ENCODE peak calls at places on chromosomes 1 and 21, in eight cellular contexts. R is upper lobe of left lung; J is hepatocyte; W is naive thymus-derived CD4-positive, alpha-beta T cell; G is iPS DF 6.9; E is CD8-positive, alpha-beta memory T cell; S is IMR-90; N is Peyer's patch. V is an unnamed sample.

GRCh38 chr1:38990401-38990745 is 703 bp upstream of the AKIRIN1 start:
- DNase-seq in R (no peak), J (peak; percentile 23), W (no peak), G (no peak), E (no peak), S (peak; percentile 37), N (no peak), V (no peak)

GRCh38 chr1:91944087-91944486 is 5.1 kb upstream of the BRDT start:
- DNase-seq in R (no peak), J (no peak), W (no peak), G (no peak), E (no peak), S (no peak), N (no peak), V (no peak)

GRCh38 chr1:201471772-201472171 is 2.8 kb upstream of the PHLDA3 start:
- DNase-seq in R (no peak), J (no peak), W (no peak), G (no peak), E (no peak), S (peak; percentile 79), N (no peak), V (no peak)

GRCh38 chr21:25934130-25934529 is 199.4 kb downstream of the GABPA start:
- DNase-seq in R (no peak), J (no peak), W (no peak), G (no peak), E (no peak), S (peak; percentile 52), N (no peak), V (no peak)

GRCh38 chr1:115641762-115642167 is at the start of gene VANGL1:
- DNase-seq in R (peak; percentile 95), J (peak; percentile 88), W (no peak), G (no peak), E (no peak), S (peak; percentile 49), N (no peak), V (no peak)

GRCh38 chr1:94305704-94306103 is 68.3 kb upstream of the ARHGAP29 start:
- DNase-seq in R (no peak), J (no peak), W (no peak), G (no peak), E (no peak), S (peak; percentile 85), N (no peak), V (no peak)

GRCh38 chr1:95614197-95614596 is 380.2 kb downstream of the RWDD3 start:
- DNase-seq in R (peak; percentile 15), J (no peak), W (no peak), G (no peak), E (no peak), S (no peak), N (no peak), V (no peak)

GRCh38 chr1:57272150-57272549 is 151.7 kb downstream of the DAB1 start:
- DNase-seq in R (no peak), J (no peak), W (no peak), G (no peak), E (no peak), S (no peak), N (no peak), V (no peak)

DNA sequence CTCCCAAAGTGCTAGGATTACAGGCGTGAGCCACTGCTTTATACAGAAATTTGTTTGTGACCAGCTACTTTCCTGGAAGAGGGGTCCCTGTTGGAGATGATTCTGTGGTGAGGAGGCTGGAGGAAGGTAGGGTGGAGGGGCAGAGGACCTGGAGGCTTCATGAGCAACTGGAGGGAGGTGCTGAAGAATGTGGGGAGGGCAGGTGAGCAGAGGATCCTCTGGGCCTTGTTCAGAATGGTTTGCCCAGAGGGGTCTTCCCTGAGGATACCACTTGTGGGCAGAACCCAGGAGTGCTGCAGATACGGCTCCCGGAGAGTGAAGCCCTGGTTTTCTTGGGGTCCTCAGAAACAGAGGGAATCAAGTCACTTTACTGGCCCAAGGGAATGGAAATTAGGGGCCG is 67.2 kb upstream of the WDR26 start:
- DNase-seq in R (no peak), J (no peak), W (no peak), G (no peak), E (no peak), S (no peak), N (no peak), V (no peak)
- H3K9me3 ChIP-seq in R (no peaks in the 10 kb centered on the region), J (no peaks in the 10 kb centered on the region), W (no peaks in the 10 kb centered on the region), G (no peaks in the 10 kb centered on the region), E (no peaks in the 10 kb centered on the region), S (no peaks in the 10 kb centered on the region), N (no peaks in the 10 kb centered on the region), V (no peaks in the 10 kb centered on the region)

DNA sequence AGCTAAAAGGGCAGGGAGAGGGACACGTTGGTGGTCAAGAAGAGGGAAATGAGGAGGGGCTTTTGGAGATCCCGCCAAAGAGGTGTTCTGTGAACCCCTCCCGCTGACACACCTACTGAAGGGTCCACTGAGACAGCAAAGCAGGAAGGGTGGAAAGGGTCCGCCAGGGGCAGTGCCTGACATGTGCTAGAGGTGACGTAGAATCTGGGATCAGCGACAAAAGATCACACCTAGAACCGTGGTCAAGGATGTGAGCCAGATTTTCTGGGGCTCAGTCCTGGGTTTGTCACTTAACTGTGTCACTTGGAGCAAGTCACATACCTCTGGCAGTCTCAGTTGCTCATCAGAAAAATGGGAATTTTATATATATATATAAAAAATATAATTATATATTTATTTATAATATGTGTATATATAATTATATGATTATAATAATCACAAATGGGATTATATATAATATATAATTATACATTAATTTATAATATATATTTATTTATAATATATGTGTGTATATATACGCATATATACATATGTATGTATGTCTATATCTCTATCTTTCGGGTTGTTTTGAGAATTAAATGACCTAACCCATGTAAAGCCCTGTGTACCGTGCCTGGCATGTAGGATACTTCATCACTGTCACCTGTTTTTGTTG is 34.9 kb upstream of the ATP5PO start:
- DNase-seq in R (no peak), J (no peak), W (no peak), G (no peak), E (peak; percentile 51), S (no peak), N (no peak), V (no peak)
- H3K4me3 ChIP-seq in R (no peak overlapping the region), J (no peak overlapping the region), W (peak overlapping the region; percentile 36), G (no peak overlapping the region), E (peak overlapping the region; percentile 51), S (no peak overlapping the region), N (no peak overlapping the region), V (peak overlapping the region; percentile 23)

GRCh38 chr21:45040739-45041138 is 33.6 kb upstream of the ADARB1 start:
- DNase-seq in R (peak; percentile 76), J (no peak), W (no peak), G (no peak), E (no peak), S (no peak), N (no peak), V (no peak)
- H3K4me1 ChIP-seq in R (peaks cover 14% of the 10 kb centered on the region), J (peaks cover 5% of the 10 kb centered on the region), W (no peaks in the 10 kb centered on the region), G (no peaks in the 10 kb centered on the region), E (no peaks in the 10 kb centered on the region), S (peaks cover 26% of the 10 kb centered on the region), N (no peaks in the 10 kb centered on the region), V (no peaks in the 10 kb centered on the region)

GRCh38 chr1:27176323-27176722 is 21.4 kb upstream of the SLC9A1 start:
- DNase-seq in R (no peak), J (no peak), W (no peak), G (no peak), E (no peak), S (no peak), N (no peak), V (no peak)

GRCh38 chr1:27179373-27179772 is 24.4 kb upstream of the SLC9A1 start:
- DNase-seq in R (no peak), J (no peak), W (no peak), G (no peak), E (no peak), S (no peak), N (no peak), V (no peak)

GRCh38 chr1:27176954-27177353 is 22.0 kb upstream of the SLC9A1 start:
- DNase-seq in R (peak; percentile 69), J (no peak), W (no peak), G (no peak), E (no peak), S (no peak), N (no peak), V (no peak)

GRCh38 chr1:27180037-27180436 is 25.1 kb upstream of the SLC9A1 start:
- DNase-seq in R (no peak), J (no peak), W (no peak), G (no peak), E (no peak), S (no peak), N (no peak), V (no peak)
- H3K9me3 ChIP-seq in R (peaks cover 17% of the 10 kb centered on the region), J (peaks cover 5% of the 10 kb centered on the region), W (no peaks in the 10 kb centered on the region), G (no peaks in the 10 kb centered on the region), E (no peaks in the 10 kb centered on the region), S (peaks cover 10% of the 10 kb centered on the region), N (no peaks in the 10 kb centered on the region), V (no peaks in the 10 kb centered on the region)

GRCh38 chr1:164700683-164701082 is 141.7 kb downstream of the PBX1 start:
- DNase-seq in R (no peak), J (no peak), W (no peak), G (no peak), E (no peak), S (no peak), N (no peak), V (no peak)
- H3K4me3 ChIP-seq in R (no peak overlapping the region), J (no peak overlapping the region), W (no peak overlapping the region), G (no peak overlapping the region), E (no peak overlapping the region), S (no peak overlapping the region), N (no peak overlapping the region), V (no peak overlapping the region)

DNA sequence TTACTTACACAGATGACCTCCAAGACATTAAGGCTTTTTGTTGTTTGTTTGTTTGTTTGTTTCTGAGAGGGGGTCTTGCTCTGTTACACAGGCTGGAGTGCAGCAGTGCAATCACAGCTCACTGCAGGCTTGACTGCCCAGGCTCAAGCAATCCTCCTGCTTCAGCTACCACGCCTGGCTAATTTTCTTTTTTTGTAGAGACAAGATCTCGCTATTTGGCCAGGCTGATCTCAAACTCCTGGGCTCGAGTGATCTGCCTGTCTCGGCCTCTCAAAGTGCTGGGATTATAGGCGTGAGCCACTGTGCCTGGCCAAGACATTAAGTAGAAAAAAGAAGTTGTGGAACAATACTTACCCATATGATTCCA is 30.2 kb upstream of the ID3 start:
- DNase-seq in R (no peak), J (no peak), W (no peak), G (no peak), E (no peak), S (no peak), N (no peak), V (no peak)
- H3K4me1 ChIP-seq in R (peaks cover 12% of the 10 kb centered on the region), J (peaks cover 6% of the 10 kb centered on the region), W (peaks cover 31% of the 10 kb centered on the region), G (peaks cover 3% of the 10 kb centered on the region), E (peaks cover 41% of the 10 kb centered on the region), S (peaks cover 22% of the 10 kb centered on the region), N (peaks cover 36% of the 10 kb centered on the region), V (peaks cover 33% of the 10 kb centered on the region)